ENCODE peak calls at places on chromosomes 5 and 9, in five cellular contexts. U is neuronal stem cell, O is H1, V is mesenchymal stem cell, E is trophoblast cell. C is an unnamed sample.

GRCh38 chr5:18968966-18969365 is 1019.0 kb downstream of the CDH18 start:
- DNase-seq in V (peak), U (no peak), E (peak), O (no peak), C (no peak)

GRCh38 chr5:119290161-119290569 is 65.7 kb upstream of the TNFAIP8 start:
- DNase-seq in U (no peak), V (no peak), E (peak), O (no peak), C (no peak)

GRCh38 chr9:94443039-94443722 is 111.7 kb upstream of the PCAT7 start:
- DNase-seq in O (no peak), V (no peak), U (no peak), E (no peak), C (no peak)

GRCh38 chr9:126343271-126343700 is 16.7 kb downstream of the MVB12B start:
- DNase-seq in E (no peak), V (no peak), O (no peak), U (no peak), C (no peak)

GRCh38 chr9:135275163-135275925 is 187.9 kb downstream of the OLFM1 start:
- DNase-seq in V (no peak), O (no peak), U (no peak), E (no peak), C (no peak)

GRCh38 chr5:13606051-13606450 is 338.4 kb downstream of the DNAH5 start:
- DNase-seq in O (no peak), U (no peak), E (no peak), V (no peak), C (no peak)

GRCh38 chr9:91282292-91282691 is 79.4 kb downstream of the AUH start:
- DNase-seq in U (no peak), V (peak), O (no peak), E (no peak), C (no peak)

GRCh38 chr5:68875351-68875750 is 218.5 kb upstream of the SLC30A5 start:
- DNase-seq in E (no peak), V (no peak), U (no peak), O (no peak), C (no peak)

GRCh38 chr5:78221964-78222451 is 72.5 kb downstream of the AP3B1 start:
- DNase-seq in V (no peak), O (no peak), E (peak), U (no peak), C (peak)

GRCh38 chr5:174271316-174271715 is 225.8 kb downstream of the NSG2 start:
- DNase-seq in V (no peak), O (no peak), E (no peak), U (no peak), C (no peak)

GRCh38 chr5:60332244-60333018 is 367.5 kb downstream of the DEPDC1B start:
- DNase-seq in U (no peak), E (no peak), V (peak), O (no peak), C (no peak)

GRCh38 chr9:134885647-134886412 is 5.2 kb downstream of the FCN2 start:
- DNase-seq in O (no peak), V (no peak), U (no peak), E (no peak), C (no peak)

GRCh38 chr9:34512131-34513078 is 10.4 kb downstream of the ENHO start:
- DNase-seq in O (no peak), U (no peak), V (peak), E (no peak), C (peak)

GRCh38 chr9:33445941-33446506 is 1.4 kb downstream of the AQP3 start:
- DNase-seq in O (no peak), V (no peak), E (no peak), U (no peak), C (no peak)

GRCh38 chr9:83405674-83406255 is 132.4 kb downstream of the FRMD3 start:
- DNase-seq in E (no peak), V (no peak), U (no peak), O (no peak), C (no peak)

GRCh38 chr5:83548556-83548955 is 77.0 kb downstream of the VCAN start:
- DNase-seq in U (no peak), E (no peak), O (no peak), V (no peak), C (no peak)

GRCh38 chr5:83547156-83547555 is 75.6 kb downstream of the VCAN start:
- DNase-seq in O (no peak), U (no peak), E (no peak), V (no peak), C (no peak)

GRCh38 chr5:83551826-83552225 is 80.3 kb downstream of the VCAN start:
- DNase-seq in V (peak), U (no peak), E (no peak), O (no peak), C (no peak)

GRCh38 chr5:83547889-83548288 is 76.3 kb downstream of the VCAN start:
- DNase-seq in U (no peak), V (no peak), O (no peak), E (no peak), C (no peak)

GRCh38 chr5:83549681-83550080 is 78.1 kb downstream of the VCAN start:
- DNase-seq in E (no peak), O (no peak), U (no peak), V (peak), C (no peak)
- H2BK12ac ChIP-seq in E (no peak), O (no peak), U (no peak), V (peak), C (no peak)

GRCh38 chr9:69970001-69970531 is 73.6 kb upstream of the MAMDC2 start:
- DNase-seq in U (no peak), E (peak), O (no peak), V (no peak), C (no peak)

GRCh38 chr9:69961834-69962233 is 81.8 kb upstream of the MAMDC2 start:
- DNase-seq in E (peak), U (no peak), O (no peak), V (no peak), C (no peak)

GRCh38 chr9:69964446-69964845 is 79.2 kb upstream of the MAMDC2 start:
- DNase-seq in U (no peak), E (peak), O (no peak), V (no peak), C (no peak)

GRCh38 chr9:69963728-69964127 is 79.9 kb upstream of the MAMDC2 start:
- DNase-seq in E (peak), V (no peak), U (no peak), O (no peak), C (no peak)

DNA sequence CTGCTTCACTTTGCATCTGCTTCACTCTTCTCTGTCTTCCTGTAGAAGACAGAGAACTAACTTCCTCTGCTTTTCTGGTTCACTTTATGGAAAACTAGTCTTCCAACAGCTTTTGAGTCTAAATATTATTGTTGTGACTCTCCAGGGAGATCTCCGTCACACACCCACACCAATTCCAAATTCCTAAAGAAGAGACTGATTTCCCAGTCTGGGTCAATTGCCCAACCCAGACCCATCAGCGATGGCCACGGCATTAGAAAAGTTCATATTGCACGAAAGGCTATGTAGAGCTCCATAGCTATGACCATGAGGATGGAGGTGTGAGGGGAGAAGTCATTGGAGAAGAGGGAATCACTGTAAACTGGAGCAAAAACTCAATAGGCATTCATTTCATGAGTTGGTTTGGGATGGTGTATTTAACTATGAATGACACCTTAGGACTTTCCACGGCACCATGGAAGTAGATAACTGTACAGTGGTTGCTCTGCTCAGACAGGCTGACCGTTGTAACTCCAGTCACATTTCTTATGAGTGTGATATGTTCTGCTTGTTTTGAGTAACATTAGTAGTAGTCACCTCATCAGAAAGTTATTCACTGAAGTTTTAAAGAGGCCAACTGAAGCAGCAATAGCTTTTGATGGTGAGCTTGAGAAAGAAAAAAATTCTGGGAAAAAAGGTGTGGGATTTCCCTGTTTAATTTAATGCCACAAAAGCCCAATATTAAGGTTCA is 78.1 kb upstream of the MAMDC2 start:
- DNase-seq in O (no peak), E (peak), V (no peak), U (no peak), C (no peak)
- H3K23ac ChIP-seq in O (no peak), E (no peak), V (no peak), U (no peak), C (no peak)

GRCh38 chr9:109726122-109726521 is 53.9 kb upstream of the PALM2AKAP2 start:
- DNase-seq in E (no peak), V (no peak), O (no peak), U (no peak), C (no peak)

GRCh38 chr9:109725460-109725859 is 54.5 kb upstream of the PALM2AKAP2 start:
- DNase-seq in U (no peak), E (no peak), O (no peak), V (no peak), C (no peak)

GRCh38 chr9:109728696-109729300 is 51.2 kb upstream of the PALM2AKAP2 start:
- DNase-seq in V (peak), E (no peak), U (no peak), O (no peak), C (no peak)

GRCh38 chr9:109730228-109730627 is 49.8 kb upstream of the PALM2AKAP2 start:
- DNase-seq in U (no peak), O (no peak), E (no peak), V (no peak), C (no peak)

DNA sequence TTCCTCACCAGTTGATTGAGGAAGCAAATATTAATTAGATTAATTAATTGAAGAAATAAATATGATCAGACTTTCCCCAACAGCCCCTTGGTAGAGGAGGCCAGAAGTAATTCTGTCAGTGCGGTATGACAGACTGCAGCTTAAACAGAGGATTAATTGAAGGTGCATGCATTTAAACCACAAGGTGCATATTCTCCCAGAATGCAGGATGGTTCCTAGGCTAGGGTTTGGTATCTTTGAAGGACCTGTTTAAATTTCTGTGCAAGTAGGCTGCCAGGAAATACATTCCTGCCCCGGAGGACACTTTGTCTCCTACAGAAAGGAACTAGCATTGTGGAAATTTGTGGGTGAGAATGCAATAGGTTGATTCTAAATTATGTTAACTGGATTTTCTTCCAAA is 50.5 kb upstream of the PALM2AKAP2 start:
- DNase-seq in O (no peak), E (no peak), U (no peak), V (no peak), C (no peak)
- H2BK12ac ChIP-seq in O (no peak), E (no peak), U (no peak), V (no peak), C (no peak)

DNA sequence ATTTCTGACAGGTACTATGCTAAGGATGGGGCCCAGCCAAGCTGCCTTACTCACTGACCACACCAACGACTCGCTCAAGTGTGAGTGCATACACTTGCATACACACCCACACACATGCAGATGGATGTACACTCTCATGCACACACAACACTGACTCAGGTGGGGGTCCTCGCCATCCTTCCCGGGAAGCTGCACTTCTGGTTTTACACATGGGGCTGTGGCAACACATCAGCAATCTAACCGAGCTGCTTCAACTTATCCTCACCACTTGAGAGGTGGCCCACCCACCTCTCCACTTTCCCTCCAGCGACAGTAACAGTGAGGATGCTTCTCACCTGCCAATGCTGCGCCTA is 67.2 kb upstream of the SLC25A51 start:
- DNase-seq in E (no peak), U (no peak), V (no peak), O (no peak), C (no peak)
- H3K23ac ChIP-seq in E (no peak), U (no peak), V (no peak), O (no peak), C (no peak)

GRCh38 chr9:488448-488847 is 273.8 kb downstream of the DOCK8 start:
- DNase-seq in O (no peak), U (no peak), E (no peak), V (no peak), C (no peak)
- H2BK12ac ChIP-seq in O (no peak), U (no peak), E (no peak), V (no peak), C (no peak)

GRCh38 chr5:137575211-137575610 is 76.1 kb upstream of the SPOCK1 start:
- DNase-seq in U (no peak), E (no peak), V (no peak), O (no peak), C (no peak)
- H3K23ac ChIP-seq in U (no peak), E (no peak), V (no peak), O (no peak), C (no peak)

DNA sequence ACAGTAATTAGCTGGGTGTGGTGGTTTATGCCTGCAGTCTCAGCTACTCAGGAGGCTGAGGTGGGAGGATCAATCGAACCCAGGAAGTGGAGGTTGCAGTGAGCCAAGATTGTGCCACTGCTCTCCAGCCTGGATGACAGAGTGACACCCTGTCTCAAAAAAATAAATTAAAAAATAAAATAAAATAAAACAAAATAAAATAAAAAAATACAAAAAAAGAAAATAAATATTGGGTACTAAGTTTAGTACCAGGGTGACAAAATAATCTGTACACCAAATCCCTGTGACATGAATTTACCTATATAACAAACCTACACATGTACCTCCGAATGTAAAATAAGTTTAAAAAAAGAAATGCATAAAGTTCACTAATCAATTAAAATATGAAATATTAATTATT is 666.0 kb upstream of the CDH18 start:
- DNase-seq in O (no peak), U (no peak), V (no peak), E (no peak), C (no peak)
- H2BK12ac ChIP-seq in O (no peak), U (no peak), V (no peak), E (no peak), C (no peak)

GRCh38 chr5:124627815-124628214 is 118.6 kb downstream of the ZNF608 start:
- DNase-seq in V (no peak), O (no peak), E (no peak), U (no peak), C (no peak)

GRCh38 chr5:124630767-124631704 is 115.4 kb downstream of the ZNF608 start:
- DNase-seq in O (no peak), E (no peak), U (no peak), V (peak), C (no peak)

GRCh38 chr5:124628251-124628650 is 118.2 kb downstream of the ZNF608 start:
- DNase-seq in E (no peak), V (peak), O (no peak), U (no peak), C (no peak)

GRCh38 chr5:124626053-124626452 is 120.4 kb downstream of the ZNF608 start:
- DNase-seq in O (no peak), V (no peak), E (no peak), U (no peak), C (no peak)

GRCh38 chr5:124628721-124629596 is 117.5 kb downstream of the ZNF608 start:
- DNase-seq in U (no peak), V (peak), O (no peak), E (peak), C (peak)
- H3K23ac ChIP-seq in U (peak), V (peak), O (no peak), E (no peak), C (no peak)

GRCh38 chr5:126486332-126486731 is 63.1 kb downstream of the GRAMD2B start:
- DNase-seq in E (no peak), U (no peak), V (no peak), O (no peak), C (no peak)

GRCh38 chr5:126490167-126490937 is 67.1 kb downstream of the GRAMD2B start:
- DNase-seq in E (no peak), O (no peak), U (peak), V (no peak), C (peak)

GRCh38 chr5:126487596-126487995 is 64.4 kb downstream of the GRAMD2B start:
- DNase-seq in O (no peak), U (no peak), V (no peak), E (no peak), C (no peak)

GRCh38 chr5:126484248-126484647 is 61.0 kb downstream of the GRAMD2B start:
- DNase-seq in V (no peak), O (no peak), E (no peak), U (no peak), C (no peak)

DNA sequence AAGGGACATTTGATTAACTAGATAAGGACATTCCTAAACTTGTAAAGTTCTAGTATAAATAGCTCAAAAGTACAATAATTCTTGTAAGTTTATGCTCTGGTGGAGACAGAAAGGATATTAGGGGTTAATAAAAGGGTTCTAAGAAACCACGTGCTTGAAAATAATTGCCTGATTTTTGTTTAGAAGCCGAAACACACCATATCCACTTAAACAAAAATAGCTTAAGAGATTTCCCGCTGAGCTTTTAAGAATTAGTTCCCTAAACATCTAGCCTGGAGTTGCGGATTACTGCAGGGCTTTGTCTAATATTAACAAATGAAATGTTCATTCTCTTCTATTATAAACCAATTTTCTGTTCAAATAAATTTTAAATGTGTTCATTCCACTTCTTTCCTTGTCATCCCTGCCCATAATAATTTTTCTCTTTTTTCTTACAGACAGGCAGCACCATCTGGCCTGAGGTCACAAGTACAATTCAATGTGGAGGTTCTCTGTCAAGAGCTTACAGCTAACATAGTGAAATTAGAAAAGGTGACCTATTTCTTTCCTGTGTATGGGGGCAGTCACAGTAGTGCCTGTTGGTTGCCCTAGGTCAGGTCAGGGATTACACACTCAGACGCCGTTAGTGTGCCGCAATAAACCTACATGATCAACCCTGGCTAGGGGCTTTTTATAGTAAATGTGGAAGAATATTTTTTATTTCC is 65.3 kb downstream of the GRAMD2B start:
- DNase-seq in E (no peak), O (no peak), V (peak), U (no peak), C (no peak)
- H2BK12ac ChIP-seq in E (no peak), O (no peak), V (no peak), U (no peak), C (no peak)

DNA sequence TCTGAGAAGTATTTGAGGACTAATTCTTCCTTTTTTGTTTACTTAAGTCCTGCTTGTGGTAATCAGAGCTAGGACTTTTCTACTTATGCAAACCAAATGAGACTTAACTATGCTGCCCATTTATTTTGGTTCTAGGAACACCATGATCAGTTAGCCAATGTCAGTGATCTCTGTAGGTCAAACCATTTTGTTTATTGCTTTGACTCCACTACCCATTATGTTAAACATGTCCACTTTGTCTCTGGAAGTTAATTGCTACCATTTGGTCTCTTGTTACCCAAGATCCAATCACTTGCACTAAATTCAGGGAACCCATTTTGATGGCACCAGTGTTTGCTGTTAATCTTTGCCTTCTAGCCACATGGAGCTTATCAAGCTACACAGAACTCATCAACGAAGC is 161.9 kb downstream of the CCDC171 start:
- DNase-seq in E (no peak), O (no peak), U (no peak), V (peak), C (no peak)
- H3K23ac ChIP-seq in E (no peak), O (no peak), U (no peak), V (no peak), C (no peak)

C was measured in H9.